ENCODE peak calls at places on chromosome 17, in five cellular contexts. L, O, V, S and D are unnamed samples.

GRCh38 chr17:8001976-8002645 is at the start of gene GUCY2D:
- DNase-seq in O (no peak), S (no peak), L (no peak), V (no peak), D (no peak)

GRCh38 chr17:15885770-15886169 is 59.2 kb upstream of the ADORA2B start:
- DNase-seq in O (no peak), L (peak; percentile 46), V (no peak), S (peak; percentile 45), D (no peak)

GRCh38 chr17:28514571-28515002 is 8.4 kb downstream of the FOXN1 start:
- DNase-seq in L (no peak), V (no peak), S (no peak), O (no peak), D (no peak)

GRCh38 chr17:69227536-69227935 is 1.1 kb downstream of the ABCA10 start:
- DNase-seq in L (no peak), O (no peak), V (no peak), S (no peak), D (no peak)

GRCh38 chr17:48555616-48556533 is 11.0 kb upstream of the HOXB2 start:
- DNase-seq in O (no peak), V (no peak), S (peak; percentile 41), L (no peak), D (no peak)

GRCh38 chr17:79073706-79074088 is 927 bp upstream of the ENGASE start:
- DNase-seq in L (no peak), S (peak; percentile 86), V (no peak), O (no peak), D (no peak)

GRCh38 chr17:12089809-12090384 is 69.2 kb downstream of the MAP2K4 start:
- DNase-seq in S (peak; percentile 94), L (peak; percentile 27), V (no peak), O (no peak), D (no peak)

GRCh38 chr17:4599505-4600281 is 15.4 kb downstream of the SMTNL2 start:
- DNase-seq in S (peak; percentile 19), O (no peak), V (no peak), L (peak; percentile 83), D (no peak)

GRCh38 chr17:31857920-31858646 is 961 bp downstream of the COPRS start:
- DNase-seq in V (no peak), O (no peak), L (no peak), S (peak; percentile 3), D (no peak)

GRCh38 chr17:34798581-34798980 is 162.7 kb downstream of the CCT6B start:
- DNase-seq in O (no peak), V (no peak), S (no peak), L (no peak), D (no peak)

GRCh38 chr17:50097907-50098306 is 2.8 kb downstream of the PDK2 start:
- DNase-seq in L (no peak), V (no peak), O (no peak), S (no peak), D (no peak)

GRCh38 chr17:79778504-79779087 is 648 bp downstream of the CBX2 start:
- DNase-seq in L (no peak), O (no peak), S (peak; percentile 41), V (no peak), D (no peak)

GRCh38 chr17:58279736-58280479 is 827 bp downstream of the MPO start:
- DNase-seq in V (no peak), L (no peak), O (no peak), S (no peak), D (no peak)

GRCh38 chr17:32827227-32827626 is 49.7 kb downstream of the MYO1D start:
- DNase-seq in S (no peak), V (no peak), L (no peak), O (no peak), D (no peak)

GRCh38 chr17:73663614-73664013 is 19.4 kb upstream of the SDK2 start:
- DNase-seq in V (no peak), O (no peak), S (no peak), L (no peak), D (no peak)

GRCh38 chr17:7266784-7267183 is 4.5 kb upstream of the CLDN7 start:
- DNase-seq in V (no peak), O (no peak), L (no peak), S (no peak), D (no peak)

GRCh38 chr17:6506679-6507231 is 49.6 kb downstream of the PITPNM3 start:
- DNase-seq in V (peak; percentile 44), S (peak; percentile 89), L (no peak), O (no peak), D (no peak)

DNA sequence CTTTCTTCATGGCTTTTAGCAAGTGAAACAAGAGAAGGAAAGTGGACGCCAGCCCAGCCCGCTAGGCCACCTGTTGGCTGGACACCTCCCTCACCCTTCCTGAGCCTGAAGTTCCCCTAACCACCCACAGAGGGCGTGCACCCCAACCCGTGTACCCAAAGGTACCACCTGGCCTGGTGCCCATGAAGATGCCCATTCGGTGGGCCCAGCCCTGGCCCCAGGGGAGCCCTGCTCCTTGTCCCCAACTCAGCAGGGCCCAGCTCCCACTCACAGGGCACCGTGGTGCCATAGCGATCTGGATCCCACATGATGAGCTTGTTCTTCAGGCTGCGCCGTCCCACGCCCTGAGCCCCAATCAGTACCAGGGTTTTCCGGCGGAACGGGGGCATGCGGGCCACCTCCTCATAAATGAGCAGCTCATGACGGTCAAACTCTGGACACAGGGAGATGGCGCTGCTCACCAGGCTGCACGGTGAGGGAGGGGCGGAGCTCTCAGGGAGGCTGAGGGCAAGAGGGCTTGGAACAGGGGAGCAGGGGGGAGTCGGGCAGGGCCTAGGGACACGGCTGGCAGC is 26.8 kb downstream of the MPP2 start:
- DNase-seq in O (no peak), V (peak; percentile 22), L (peak; percentile 6), S (peak; percentile 72), D (no peak)
- TF ChIP-seq CTCF in O (peak; percentile 48), V (peak; percentile 85), L (peak; percentile 71), S (peak; percentile 94), D (peak; percentile 92)

DNA sequence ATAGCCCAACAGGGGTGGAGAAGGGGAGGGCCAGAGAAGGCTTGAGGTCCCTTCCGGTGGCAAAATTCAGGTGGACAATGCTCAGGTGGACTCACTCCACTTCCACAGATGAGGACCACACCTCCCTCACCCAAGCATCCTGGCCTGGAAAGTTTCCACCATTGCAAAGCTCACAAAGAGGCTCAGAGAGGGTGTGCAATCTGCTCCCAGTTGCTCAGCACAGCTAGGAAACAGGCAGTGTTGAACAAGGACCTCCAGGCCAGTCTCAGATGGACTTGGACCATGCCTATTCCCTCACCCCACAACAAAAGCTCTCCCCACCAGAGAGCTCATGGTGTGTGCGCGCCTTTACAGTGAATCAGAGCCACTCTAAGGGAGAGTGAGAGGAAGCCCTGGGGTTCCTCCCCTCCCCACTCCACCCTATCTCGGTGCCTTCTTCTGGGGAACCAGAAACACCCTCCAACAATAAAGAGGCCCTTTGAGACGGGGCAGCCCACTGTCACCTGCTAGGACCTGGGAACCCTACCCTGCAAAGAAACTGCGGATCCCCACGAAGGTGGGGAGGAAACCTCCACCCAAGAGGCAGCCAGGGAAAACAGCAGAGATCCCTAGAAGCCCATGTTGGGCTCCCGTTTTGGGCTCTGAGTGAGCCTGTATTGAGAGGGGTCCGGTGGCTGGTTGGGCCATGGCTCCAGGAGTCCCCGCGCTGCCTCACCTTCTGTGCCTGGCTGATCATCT is 1.6 kb downstream of the FAM83G start:
- DNase-seq in V (no peak), S (no peak), L (no peak), O (no peak), D (no peak)
- H3K4me3 ChIP-seq in V (peak overlapping the region; percentile 84), S (no peak overlapping the region), L (no peak overlapping the region), O (no peak overlapping the region), D (peak overlapping the region; percentile 59)

GRCh38 chr17:41864837-41865595 is at the start of gene KLHL11:
- DNase-seq in O (peak; percentile 77), L (peak; percentile 89), S (peak; percentile 80), V (peak; percentile 60), D (peak; percentile 57)
- TF ChIP-seq CTCF in O (no peak), L (no peak), S (no peak), V (no peak), D (no peak)

GRCh38 chr17:63369233-63369632 is 76.9 kb downstream of the CYB561 start:
- DNase-seq in S (no peak), L (peak; percentile 44), O (no peak), V (no peak), D (no peak)
- H3K4me3 ChIP-seq in S (no peak overlapping the region), L (no peak overlapping the region), O (no peak overlapping the region), V (no peak overlapping the region), D (no peak overlapping the region)

DNA sequence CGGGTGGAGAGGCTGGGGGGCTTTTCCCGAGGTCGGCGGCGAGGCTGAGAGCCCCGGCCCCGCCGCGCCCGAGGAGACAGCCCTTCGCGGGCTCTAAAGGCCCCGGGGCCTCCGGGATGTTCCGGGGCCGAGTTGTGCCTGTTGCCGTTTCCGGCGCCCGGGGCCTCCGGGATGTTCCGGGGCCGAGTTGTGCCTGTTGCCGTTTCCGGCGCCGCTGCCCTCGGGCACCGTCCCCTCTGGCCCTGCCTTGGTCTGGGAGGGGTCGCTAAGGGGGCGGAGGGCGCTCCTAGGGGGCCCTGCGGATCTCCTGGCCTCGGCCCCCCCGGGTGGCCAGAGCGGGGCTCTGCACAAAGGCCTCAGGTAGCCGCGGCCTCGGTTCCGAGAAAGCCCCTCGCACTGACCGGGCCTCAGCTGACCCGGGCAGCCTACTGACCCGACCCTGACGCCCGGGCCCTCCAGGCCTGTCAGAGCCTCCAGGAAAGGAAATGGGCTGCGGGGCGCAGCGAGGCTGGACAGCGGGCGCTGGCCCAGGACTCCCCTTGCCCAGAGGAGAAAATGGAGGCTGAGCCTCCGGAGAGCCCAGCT is 24.2 kb downstream of the ACTG1 start:
- DNase-seq in S (no peak), O (no peak), L (no peak), V (no peak), D (no peak)
- TF ChIP-seq CTCF in S (no peak), O (no peak), L (no peak), V (no peak), D (no peak)

GRCh38 chr17:45226620-45227019 is 4.9 kb downstream of the FMNL1 start:
- DNase-seq in V (no peak), O (no peak), L (no peak), S (no peak), D (no peak)
- H3K4me3 ChIP-seq in V (no peak overlapping the region), O (peak overlapping the region; percentile 27), L (no peak overlapping the region), S (no peak overlapping the region), D (peak overlapping the region; percentile 84)